ENCODE peak calls at places on chromosome 13, in four cellular contexts. One of them, this sample, is unnamed.
A peak's percentile ranks its signal among the peaks of the same experiment; 100 is the strongest.

GRCh38 chr13:51970251-51970793 is 40.9 kb downstream of the ATP7B start:
- DNase-seq in NAMALWA: no peak
- DNase-seq in IMR-90: no peak
- DNase-seq in neural crest cell: no peak
- DNase-seq in this sample: no peak

GRCh38 chr13:23509781-23510543 is 60.2 kb upstream of the TNFRSF19 start:
- DNase-seq in NAMALWA: no peak
- DNase-seq in IMR-90: peak; percentile 94
- DNase-seq in neural crest cell: no peak
- DNase-seq in this sample: peak; percentile 54

GRCh38 chr13:25179810-25180437 is 7.8 kb upstream of the AMER2 start:
- DNase-seq in NAMALWA: no peak
- DNase-seq in IMR-90: no peak
- DNase-seq in neural crest cell: no peak
- DNase-seq in this sample: no peak

GRCh38 chr13:109816979-109817275 is 30.5 kb upstream of the IRS2 start:
- DNase-seq in NAMALWA: no peak
- DNase-seq in IMR-90: peak; percentile 21
- DNase-seq in neural crest cell: no peak
- DNase-seq in this sample: peak; percentile 32

GRCh38 chr13:73820688-73821087 is 313.5 kb downstream of the KLF12 start:
- DNase-seq in NAMALWA: peak; percentile 18
- DNase-seq in IMR-90: no peak
- DNase-seq in neural crest cell: no peak
- DNase-seq in this sample: no peak

GRCh38 chr13:76418404-76418803 is 467.8 kb downstream of the KCTD12 start:
- DNase-seq in NAMALWA: no peak
- DNase-seq in IMR-90: no peak
- DNase-seq in neural crest cell: no peak
- DNase-seq in this sample: no peak

GRCh38 chr13:114118763-114119123 is 13.7 kb downstream of the RASA3 start:
- DNase-seq in NAMALWA: no peak
- DNase-seq in IMR-90: peak; percentile 74
- DNase-seq in neural crest cell: no peak
- DNase-seq in this sample: peak; percentile 73

GRCh38 chr13:39616087-39616694 is 13.2 kb upstream of the LHFPL6 start:
- DNase-seq in NAMALWA: peak; percentile 87
- DNase-seq in IMR-90: peak; percentile 68
- DNase-seq in neural crest cell: peak; percentile 54
- DNase-seq in this sample: peak; percentile 65

GRCh38 chr13:49627831-49628652 is at the start of gene ARL11:
- DNase-seq in NAMALWA: peak; percentile 92
- DNase-seq in IMR-90: no peak
- DNase-seq in neural crest cell: no peak
- DNase-seq in this sample: no peak

GRCh38 chr13:41179593-41180250 is 14.6 kb downstream of the KBTBD7 start:
- DNase-seq in NAMALWA: no peak
- DNase-seq in IMR-90: peak; percentile 80
- DNase-seq in neural crest cell: no peak
- DNase-seq in this sample: no peak

GRCh38 chr13:39501711-39502324 is 101.2 kb downstream of the LHFPL6 start:
- DNase-seq in NAMALWA: no peak
- DNase-seq in IMR-90: no peak
- DNase-seq in neural crest cell: no peak
- DNase-seq in this sample: no peak

GRCh38 chr13:94384217-94384905 is 95.1 kb downstream of the DCT start:
- DNase-seq in NAMALWA: no peak
- DNase-seq in IMR-90: peak; percentile 68
- DNase-seq in neural crest cell: no peak
- DNase-seq in this sample: no peak